ENCODE peak calls at places on chromosomes 4 and X, in nine cellular contexts. S is upper lobe of right lung, Q is A549, Y is cardiac fibroblast, B is lower lobe of right lung, U is uterus, N is cardiac muscle cell, T is astrocyte, F is AG04449. A is an unnamed sample.

GRCh38 chr4:40227284-40227683 is 30.5 kb downstream of the RHOH start:
- DNase-seq in Y (no peak), Q (no peak), F (no peak), N (no peak), U (no peak), B (no peak), S (no peak), T (no peak), A (no peak)

GRCh38 chrX:155112171-155112570 is 40.9 kb downstream of the BRCC3 start:
- DNase-seq in U (no peak), S (no peak), Y (no peak), B (no peak), T (no peak), N (no peak), Q (no peak), F (no peak), A (no peak)

GRCh38 chrX:78123190-78123589 is 16.3 kb downstream of the TAF9B start:
- DNase-seq in S (no peak), U (no peak), Q (no peak), N (no peak), B (no peak), F (no peak), Y (no peak), T (peak; percentile 64), A (no peak)

GRCh38 chr4:129261584-129261983 is 165.6 kb downstream of the C4orf33 start:
- DNase-seq in N (no peak), T (no peak), S (no peak), U (no peak), B (no peak), Q (no peak), F (no peak), Y (no peak), A (no peak)

GRCh38 chr4:116099596-116099995 is 985.8 kb downstream of the TRAM1L1 start:
- DNase-seq in U (no peak), Q (no peak), T (no peak), S (no peak), N (no peak), Y (no peak), F (no peak), B (no peak), A (no peak)

GRCh38 chr4:101818362-101818761 is 27.8 kb downstream of the BANK1 start:
- DNase-seq in Q (no peak), N (no peak), B (no peak), S (no peak), U (no peak), F (peak; percentile 34), Y (peak; percentile 44), T (peak; percentile 78), A (peak; percentile 59)

GRCh38 chr4:5941601-5942000 is 48.7 kb upstream of the CRMP1 start:
- DNase-seq in F (no peak), S (peak; percentile 25), T (no peak), Y (no peak), U (no peak), B (no peak), Q (no peak), N (no peak), A (no peak)

GRCh38 chr4:8853249-8853648 is 18.4 kb downstream of the HMX1 start:
- DNase-seq in U (no peak), N (no peak), S (no peak), T (no peak), Y (no peak), B (no peak), F (no peak), Q (no peak), A (no peak)

GRCh38 chrX:108439961-108440696 is 491 bp downstream of the COL4A5 start:
- DNase-seq in T (no peak), S (peak; percentile 44), Q (peak; percentile 14), B (peak; percentile 30), F (no peak), U (peak; percentile 20), N (peak; percentile 67), Y (peak; percentile 38), A (no peak)

GRCh38 chrX:108439434-108439883 is at the start of gene COL4A5:
- DNase-seq in S (peak; percentile 61), F (peak; percentile 36), T (peak; percentile 94), N (peak; percentile 92), Y (peak; percentile 92), B (peak; percentile 43), Q (peak; percentile 74), U (peak; percentile 75), A (no peak)

GRCh38 chrX:108437789-108438623 is at the start of gene COL4A6:
- DNase-seq in N (peak; percentile 71), T (no peak), Y (no peak), Q (peak; percentile 48), S (peak; percentile 53), U (peak; percentile 41), B (peak; percentile 27), F (no peak), A (no peak)

GRCh38 chrX:108435261-108435660 is 3.0 kb downstream of the COL4A6 start:
- DNase-seq in Q (no peak), F (no peak), B (no peak), N (no peak), U (no peak), S (no peak), T (no peak), Y (no peak), A (no peak)

DNA sequence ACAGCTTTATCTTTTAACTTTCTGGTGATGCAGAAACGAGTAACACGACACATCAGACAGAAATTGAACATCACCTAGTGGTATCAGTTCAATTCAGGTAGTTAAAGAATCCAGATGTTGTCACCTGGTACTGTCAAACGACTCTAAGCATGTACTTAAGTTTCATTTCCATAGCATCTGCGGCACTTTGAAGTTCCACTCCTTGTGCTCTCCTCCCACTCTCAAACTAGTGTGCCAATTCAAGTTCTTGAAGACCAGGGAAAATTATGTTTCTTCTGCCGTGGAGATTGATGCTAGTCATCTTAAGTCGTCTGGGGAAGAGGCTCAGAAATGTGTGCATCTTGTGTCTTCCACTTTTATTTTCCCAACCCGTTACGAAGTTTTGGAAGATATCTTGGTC is 868 bp downstream of the COL4A6 start:
- DNase-seq in B (no peak), U (no peak), F (no peak), S (no peak), Q (no peak), Y (no peak), T (no peak), N (peak; percentile 23), A (no peak)
- H3K4me3 ChIP-seq in B (no peak overlapping the region), U (peak overlapping the region; percentile 38), F (no peak overlapping the region), S (no peak overlapping the region), Q (peak overlapping the region; percentile 90), Y (peak overlapping the region; percentile 42), T (peak overlapping the region; percentile 57), N (peak overlapping the region; percentile 90), A (no peak overlapping the region)

DNA sequence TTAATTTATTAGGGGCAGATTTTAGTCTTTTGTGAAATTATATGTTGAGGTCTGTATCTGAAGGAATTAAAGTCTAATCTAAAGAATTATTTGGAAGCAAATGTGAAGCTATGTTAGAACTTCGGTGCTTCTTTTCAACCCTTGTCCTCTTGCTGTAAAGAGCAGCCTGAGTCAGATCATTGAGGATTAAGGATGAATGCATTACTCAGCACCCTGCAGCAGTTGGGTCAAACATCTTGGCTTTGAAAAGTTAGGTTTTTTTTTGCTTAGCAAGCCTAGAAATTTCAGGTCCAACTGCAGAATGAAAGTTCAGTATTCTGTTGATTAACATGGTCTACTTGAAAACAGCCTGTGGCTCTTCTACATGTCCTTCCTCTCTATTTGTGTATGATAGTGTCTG is 57.6 kb downstream of the SLC4A4 start:
- DNase-seq in F (no peak), Y (no peak), U (no peak), T (peak; percentile 46), B (no peak), N (no peak), S (no peak), Q (no peak), A (peak; percentile 39)
- TF ChIP-seq CTCF in F (no peak), Y (no peak), U (no peak), T (no peak), B (no peak), N (no peak), S (no peak), Q (no peak), A (no peak)

GRCh38 chr4:31078661-31079060 is 358.5 kb downstream of the PCDH7 start:
- DNase-seq in F (no peak), T (no peak), S (no peak), Y (no peak), B (no peak), Q (no peak), N (no peak), U (no peak), A (no peak)
- H3K4me3 ChIP-seq in F (no peak overlapping the region), T (no peak overlapping the region), S (no peak overlapping the region), Y (no peak overlapping the region), B (no peak overlapping the region), Q (no peak overlapping the region), N (no peak overlapping the region), U (no peak overlapping the region), A (no peak overlapping the region)

GRCh38 chr4:156609421-156609820 is 362.2 kb downstream of the PDGFC start:
- DNase-seq in T (peak; percentile 22), S (no peak), Q (no peak), B (peak; percentile 48), F (no peak), U (no peak), N (no peak), Y (no peak), A (no peak)
- TF ChIP-seq CTCF in T (no peak), S (no peak), Q (no peak), B (no peak), F (no peak), U (no peak), N (no peak), Y (no peak), A (no peak)

GRCh38 chr4:73613130-73613529 is 7.1 kb downstream of the RASSF6 start:
- DNase-seq in S (no peak), Q (no peak), Y (no peak), B (no peak), N (no peak), U (no peak), T (no peak), F (no peak), A (no peak)

GRCh38 chr4:73615613-73616012 is 4.6 kb downstream of the RASSF6 start:
- DNase-seq in Q (no peak), S (no peak), Y (no peak), F (no peak), T (no peak), N (peak; percentile 36), U (no peak), B (no peak), A (no peak)

GRCh38 chr4:73612032-73612431 is 8.2 kb downstream of the RASSF6 start:
- DNase-seq in B (no peak), T (no peak), U (no peak), Q (no peak), N (no peak), Y (peak; percentile 11), F (no peak), S (no peak), A (no peak)

GRCh38 chr4:73617256-73617655 is 3.0 kb downstream of the RASSF6 start:
- DNase-seq in T (no peak), Q (no peak), B (no peak), U (no peak), S (no peak), F (no peak), Y (no peak), N (no peak), A (no peak)

GRCh38 chr4:73614468-73614867 is 5.8 kb downstream of the RASSF6 start:
- DNase-seq in N (no peak), B (no peak), F (no peak), S (no peak), Q (no peak), Y (no peak), T (no peak), U (no peak), A (no peak)
- H3K4me3 ChIP-seq in N (no peak overlapping the region), B (no peak overlapping the region), F (no peak overlapping the region), S (no peak overlapping the region), Q (no peak overlapping the region), Y (no peak overlapping the region), T (no peak overlapping the region), U (no peak overlapping the region), A (no peak overlapping the region)

A was measured in AG09309.